ENCODE peak calls at places on chromosomes 7 and 10, in nine cellular contexts. H is spleen, G is K562, P is H54, X is IMR-90, J is GM12892, C is A549, K is breast epithelium, D is right lobe of liver. R is an unnamed sample.

GRCh38 chr7:11923376-11923922 is 91.5 kb upstream of the THSD7A start:
- DNase-seq in H (no peak), G (no peak), P (no peak), X (no peak), J (no peak), C (no peak), K (no peak), D (no peak), R (no peak)

GRCh38 chr7:129713544-129713943 is 102.0 kb downstream of the NRF1 start:
- DNase-seq in H (no peak), G (peak; percentile 23), P (no peak), X (no peak), J (no peak), C (no peak), K (no peak), D (no peak), R (no peak)

GRCh38 chr7:80942261-80943041 is 23.6 kb upstream of the SEMA3C start:
- DNase-seq in H (no peak), G (no peak), P (peak; percentile 65), X (peak; percentile 96), J (no peak), C (peak; percentile 98), K (peak; percentile 81), D (no peak), R (peak; percentile 15)

GRCh38 chr7:100372256-100372655 is 1.0 kb upstream of the PILRA start:
- DNase-seq in H (peak; percentile 82), G (no peak), P (no peak), X (peak; percentile 69), J (no peak), C (no peak), K (no peak), D (no peak), R (no peak)

GRCh38 chr10:11824376-11824775 is 1.2 kb downstream of the PROSER2 start:
- DNase-seq in H (no peak), G (no peak), P (no peak), X (peak; percentile 30), J (no peak), C (no peak), K (no peak), D (no peak), R (no peak)

GRCh38 chr10:130025811-130026510 is 61.9 kb upstream of the EBF3 start:
- DNase-seq in H (peak; percentile 52), G (no peak), P (no peak), X (no peak), J (no peak), C (no peak), K (no peak), D (no peak), R (no peak)

GRCh38 chr7:73847941-73848723 is 5.8 kb upstream of the METTL27 start:
- DNase-seq in H (peak; percentile 28), G (no peak), P (no peak), X (no peak), J (no peak), C (no peak), K (no peak), D (no peak), R (no peak)

GRCh38 chr7:70569335-70569819 is 562.6 kb upstream of the GALNT17 start:
- DNase-seq in H (no peak), G (peak; percentile 55), P (no peak), X (no peak), J (no peak), C (no peak), K (no peak), D (no peak), R (no peak)

GRCh38 chr10:80182986-80183385 is 22.4 kb downstream of the ANXA11 start:
- DNase-seq in H (no peak), G (no peak), P (no peak), X (no peak), J (no peak), C (no peak), K (no peak), D (peak; percentile 27), R (no peak)

GRCh38 chr10:25912796-25913195 is 21.2 kb upstream of the MYO3A start:
- DNase-seq in H (no peak), G (no peak), P (no peak), X (no peak), J (no peak), C (no peak), K (no peak), D (no peak), R (no peak)

GRCh38 chr10:101748496-101748895 is 27.4 kb downstream of the FGF8 start:
- DNase-seq in H (no peak), G (no peak), P (no peak), X (no peak), J (no peak), C (no peak), K (no peak), D (no peak), R (no peak)

GRCh38 chr10:94308866-94309265 is 53.9 kb downstream of the NOC3L start:
- DNase-seq in H (no peak), G (no peak), P (no peak), X (peak; percentile 15), J (no peak), C (no peak), K (no peak), D (no peak), R (no peak)

GRCh38 chr7:151109094-151110048 is 23.1 kb downstream of the AGAP3 start:
- DNase-seq in H (no peak), G (peak; percentile 90), P (no peak), X (no peak), J (no peak), C (no peak), K (no peak), D (no peak), R (peak; percentile 33)

GRCh38 chr7:39749177-39749576 is 125.8 kb downstream of the RALA start:
- DNase-seq in H (no peak), G (no peak), P (peak; percentile 80), X (peak; percentile 88), J (no peak), C (no peak), K (no peak), D (no peak), R (no peak)

GRCh38 chr10:69651362-69651761 is 21.3 kb downstream of the FAM241B start:
- DNase-seq in H (peak; percentile 54), G (no peak), P (no peak), X (no peak), J (no peak), C (no peak), K (no peak), D (no peak), R (no peak)

GRCh38 chr7:157019718-157020451 is 9.4 kb upstream of the MNX1 start:
- DNase-seq in H (no peak), G (no peak), P (no peak), X (no peak), J (no peak), C (no peak), K (no peak), D (no peak), R (no peak)

GRCh38 chr10:73910401-73910763 is 550 bp upstream of the PLAU start:
- DNase-seq in H (no peak), G (peak; percentile 43), P (no peak), X (peak; percentile 43), J (no peak), C (no peak), K (no peak), D (no peak), R (no peak)

GRCh38 chr7:112101083-112101846 is 104.9 kb downstream of the DOCK4 start:
- DNase-seq in H (no peak), G (no peak), P (no peak), X (no peak), J (no peak), C (no peak), K (no peak), D (no peak), R (no peak)

GRCh38 chr10:79300711-79301110 is 46.6 kb upstream of the PPIF start:
- DNase-seq in H (no peak), G (no peak), P (no peak), X (no peak), J (no peak), C (no peak), K (no peak), D (no peak), R (no peak)

DNA sequence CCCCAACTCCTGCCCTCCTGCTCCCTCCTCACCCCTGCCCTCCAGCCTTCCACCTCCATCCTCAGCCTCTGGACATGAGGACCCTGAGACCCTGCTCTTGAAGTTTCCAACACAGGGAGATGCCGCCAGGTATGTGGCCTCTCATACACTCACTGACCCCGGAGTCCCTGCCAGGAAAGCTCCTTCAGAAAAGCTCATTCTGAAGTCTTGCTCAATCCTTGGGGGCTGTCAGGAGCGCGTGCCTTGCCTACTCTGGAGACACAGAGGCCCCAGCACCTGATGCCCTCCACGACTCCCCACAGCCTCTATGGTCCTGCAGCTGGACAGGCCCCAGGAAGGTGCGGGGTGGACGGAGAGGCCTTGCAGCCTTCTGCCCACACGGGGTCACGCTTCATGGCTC is 11.0 kb downstream of the NUDT1 start:
- DNase-seq in H (no peak), G (no peak), P (no peak), X (no peak), J (no peak), C (no peak), K (no peak), D (no peak), R (no peak)
- TF ChIP-seq POLR2A in H (no peak), G (no peak), P (no peak), X (no peak), J (no peak), C (no peak), K (no peak), D (no peak), R (no peak)

GRCh38 chr10:118798186-118798811 is 43.5 kb upstream of the CACUL1 start:
- DNase-seq in H (no peak), G (no peak), P (peak; percentile 81), X (no peak), J (no peak), C (peak; percentile 24), K (peak; percentile 45), D (no peak), R (no peak)
- TF ChIP-seq POLR2A in H (no peak), G (no peak), P (no peak), X (no peak), J (no peak), C (no peak), K (no peak), D (no peak), R (no peak)

DNA sequence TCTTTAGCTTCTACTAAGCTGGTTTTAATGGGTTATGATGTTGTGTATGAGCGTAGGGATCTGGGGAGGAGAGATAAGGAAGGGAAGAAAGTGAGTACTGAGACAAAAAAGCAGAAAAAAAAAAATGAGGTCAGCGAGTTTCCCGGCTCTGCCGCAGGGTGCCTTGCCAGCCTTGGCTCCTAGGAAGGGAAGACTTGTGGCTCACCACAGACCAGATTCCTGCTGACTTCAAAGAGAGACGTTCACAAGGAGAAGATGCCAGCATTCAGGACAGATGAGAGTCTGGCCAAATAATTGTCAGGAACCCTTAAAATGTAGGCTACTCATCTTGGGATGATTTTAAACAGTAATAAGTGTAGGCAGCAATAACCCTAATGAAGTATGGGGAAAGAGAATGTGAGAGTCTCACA is 11.4 kb upstream of the FAS start:
- DNase-seq in H (no peak), G (no peak), P (peak; percentile 56), X (peak; percentile 76), J (no peak), C (no peak), K (peak; percentile 80), D (no peak), R (peak; percentile 26)
- TF ChIP-seq POLR2A in H (no peak), G (no peak), P (no peak), X (no peak), J (no peak), C (no peak), K (no peak), D (no peak), R (no peak)

GRCh38 chr10:2958659-2959058 is 108.7 kb upstream of the PFKP start:
- DNase-seq in H (no peak), G (no peak), P (no peak), X (no peak), J (no peak), C (no peak), K (no peak), D (no peak), R (no peak)
- TF ChIP-seq POLR2A in H (no peak), G (no peak), P (no peak), X (no peak), J (no peak), C (no peak), K (no peak), D (no peak), R (no peak)